ENCODE peak calls at places on chromosome 3, in ten cellular contexts. R is lower leg skin, P is cardiac fibroblast, L is endothelial cell of umbilical vein, D is HL-60, G is uterus, M is esophagus muscularis mucosa, X is neural progenitor cell, S is pancreas, V is brain microvascular endothelial cell. F is an unnamed sample.

GRCh38 chr3:42314411-42314810 is 48.4 kb upstream of the CCK start:
- DNase-seq in R (no peak), P (no peak), L (no peak), D (no peak), G (no peak), M (no peak), X (peak), S (no peak), V (no peak), F (no peak)

GRCh38 chr3:2097641-2098191 is 950 bp upstream of the CNTN4 start:
- DNase-seq in R (no peak), P (no peak), L (no peak), D (no peak), G (no peak), M (no peak), X (peak), S (no peak), V (no peak), F (no peak)

GRCh38 chr3:23389089-23389488 is 186.0 kb downstream of the UBE2E2 start:
- DNase-seq in R (no peak), P (no peak), L (no peak), D (no peak), G (no peak), M (no peak), X (no peak), S (no peak), V (no peak), F (no peak)

GRCh38 chr3:113485161-113485609 is 29.8 kb downstream of the SPICE1 start:
- DNase-seq in R (no peak), P (no peak), L (no peak), D (no peak), G (no peak), M (no peak), X (no peak), S (no peak), V (no peak), F (no peak)

GRCh38 chr3:38421679-38422336 is 31.9 kb upstream of the ACVR2B start:
- DNase-seq in R (no peak), P (no peak), L (no peak), D (no peak), G (no peak), M (no peak), X (no peak), S (no peak), V (no peak), F (no peak)

GRCh38 chr3:63333815-63334214 is 55.7 kb downstream of the SYNPR start:
- DNase-seq in R (no peak), P (peak), L (no peak), D (no peak), G (no peak), M (no peak), X (no peak), S (no peak), V (no peak), F (no peak)

GRCh38 chr3:115713247-115713646 is 89.9 kb downstream of the GAP43 start:
- DNase-seq in R (no peak), P (peak), L (no peak), D (no peak), G (no peak), M (no peak), X (no peak), S (peak), V (no peak), F (no peak)

GRCh38 chr3:145243875-145244274 is 917.1 kb downstream of the PLOD2 start:
- DNase-seq in R (no peak), P (peak), L (peak), D (no peak), G (no peak), M (no peak), X (no peak), S (no peak), V (peak), F (no peak)

GRCh38 chr3:5344707-5345106 is 157.2 kb downstream of the EDEM1 start:
- DNase-seq in R (no peak), P (no peak), L (no peak), D (no peak), G (no peak), M (no peak), X (no peak), S (no peak), V (no peak), F (no peak)

GRCh38 chr3:111761309-111761795 is 97.7 kb upstream of the PHLDB2 start:
- DNase-seq in R (no peak), P (peak), L (peak), D (no peak), G (peak), M (no peak), X (no peak), S (no peak), V (peak), F (no peak)

GRCh38 chr3:43923101-43923979 is 232.6 kb downstream of the ABHD5 start:
- DNase-seq in R (peak), P (no peak), L (no peak), D (no peak), G (no peak), M (peak), X (no peak), S (peak), V (no peak), F (no peak)

GRCh38 chr3:177921153-177921552 is 615.1 kb upstream of the KCNMB2 start:
- DNase-seq in R (no peak), P (no peak), L (no peak), D (no peak), G (no peak), M (no peak), X (no peak), S (no peak), V (no peak), F (no peak)

GRCh38 chr3:6805236-6805635 is 55.7 kb upstream of the GRM7 start:
- DNase-seq in R (no peak), P (no peak), L (no peak), D (no peak), G (no peak), M (no peak), X (no peak), S (no peak), V (no peak), F (no peak)

GRCh38 chr3:99789322-99789721 is 28.3 kb upstream of the CMSS1 start:
- DNase-seq in R (no peak), P (peak), L (peak), D (no peak), G (no peak), M (no peak), X (peak), S (no peak), V (peak), F (peak)

GRCh38 chr3:126419886-126420786 is 25.4 kb downstream of the CFAP100 start:
- DNase-seq in R (peak), P (no peak), L (no peak), D (no peak), G (no peak), M (no peak), X (no peak), S (peak), V (no peak), F (no peak)

GRCh38 chr3:164458986-164459385 is 619.3 kb downstream of the SI start:
- DNase-seq in R (no peak), P (peak), L (no peak), D (no peak), G (no peak), M (no peak), X (no peak), S (no peak), V (peak), F (no peak)

GRCh38 chr3:152183473-152183872 is 85.3 kb upstream of the MBNL1 start:
- DNase-seq in R (no peak), P (peak), L (peak), D (no peak), G (peak), M (no peak), X (peak), S (no peak), V (peak), F (no peak)

GRCh38 chr3:53821631-53822068 is 24.6 kb downstream of the CHDH start:
- DNase-seq in R (peak), P (no peak), L (no peak), D (no peak), G (no peak), M (no peak), X (no peak), S (no peak), V (no peak), F (no peak)

GRCh38 chr3:105755121-105755886 is 113.5 kb downstream of the CBLB start:
- DNase-seq in R (no peak), P (no peak), L (peak), D (no peak), G (no peak), M (no peak), X (no peak), S (no peak), V (no peak), F (no peak)

GRCh38 chr3:125129512-125129962 is 73.7 kb upstream of the HEG1 start:
- DNase-seq in R (peak), P (peak), L (peak), D (no peak), G (peak), M (peak), X (no peak), S (no peak), V (peak), F (no peak)

GRCh38 chr3:176650478-176650877 is 546.8 kb downstream of the TBL1XR1 start:
- DNase-seq in R (no peak), P (no peak), L (no peak), D (no peak), G (no peak), M (no peak), X (no peak), S (no peak), V (peak), F (no peak)

GRCh38 chr3:185960518-185961288 is 22.9 kb upstream of the TRA2B start:
- DNase-seq in R (peak), P (peak), L (no peak), D (no peak), G (no peak), M (no peak), X (peak), S (no peak), V (no peak), F (no peak)

GRCh38 chr3:182323126-182323727 is 470.1 kb upstream of the ATP11B start:
- DNase-seq in R (no peak), P (no peak), L (no peak), D (no peak), G (no peak), M (no peak), X (no peak), S (no peak), V (no peak), F (no peak)

GRCh38 chr3:2896281-2896967 is 213.8 kb downstream of the IL5RA start:
- DNase-seq in R (no peak), P (no peak), L (no peak), D (no peak), G (no peak), M (no peak), X (no peak), S (no peak), V (no peak), F (no peak)

GRCh38 chr3:18424213-18424861 is 802 bp downstream of the SATB1 start:
- DNase-seq in R (peak), P (no peak), L (no peak), D (no peak), G (peak), M (no peak), X (peak), S (peak), V (no peak), F (no peak)

GRCh38 chr3:101722394-101723173 is 1.8 kb upstream of the CEP97 start:
- DNase-seq in R (no peak), P (no peak), L (no peak), D (peak), G (no peak), M (no peak), X (no peak), S (no peak), V (no peak), F (peak)

GRCh38 chr3:168336276-168336675 is 240.6 kb upstream of the GOLIM4 start:
- DNase-seq in R (no peak), P (peak), L (no peak), D (no peak), G (no peak), M (no peak), X (no peak), S (no peak), V (peak), F (no peak)
- TF ChIP-seq CTCF in R (no peak), P (no peak), L (no peak), D (no peak), G (no peak), M (no peak), X (no peak), S (no peak), V (no peak), F (no peak)

GRCh38 chr3:37054370-37054769 is 61.1 kb downstream of the MLH1 start:
- DNase-seq in R (no peak), P (peak), L (peak), D (no peak), G (no peak), M (no peak), X (no peak), S (no peak), V (peak), F (peak)
- H3K4me3 ChIP-seq in R (no peak), P (no peak), L (no peak), D (no peak), G (no peak), M (no peak), X (no peak), S (no peak), V (no peak), F (no peak)

DNA sequence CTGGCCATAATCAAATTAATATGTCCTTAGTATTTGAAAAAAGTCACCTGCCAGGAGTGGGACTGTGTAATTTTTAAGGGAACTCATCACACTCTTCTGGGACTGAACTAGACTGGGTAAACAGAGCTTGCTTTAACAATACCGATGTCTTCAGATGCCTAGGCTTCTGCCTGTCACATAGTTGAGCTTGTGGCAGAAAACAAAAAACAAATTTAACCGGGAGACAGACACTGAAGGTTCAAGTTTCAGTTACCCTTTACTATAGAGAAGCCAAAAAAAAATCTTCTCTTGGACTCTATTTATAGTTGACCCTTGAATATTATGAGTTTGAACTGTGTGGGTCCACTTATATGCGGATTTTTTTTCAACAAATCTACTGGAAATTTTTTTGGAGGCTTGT is 10.8 kb downstream of the PPP1R2 start:
- DNase-seq in R (no peak), P (no peak), L (no peak), D (no peak), G (no peak), M (no peak), X (no peak), S (no peak), V (no peak), F (no peak)
- TF ChIP-seq CTCF in R (no peak), P (no peak), L (no peak), D (no peak), G (no peak), M (no peak), X (no peak), S (no peak), V (no peak), F (no peak)

DNA sequence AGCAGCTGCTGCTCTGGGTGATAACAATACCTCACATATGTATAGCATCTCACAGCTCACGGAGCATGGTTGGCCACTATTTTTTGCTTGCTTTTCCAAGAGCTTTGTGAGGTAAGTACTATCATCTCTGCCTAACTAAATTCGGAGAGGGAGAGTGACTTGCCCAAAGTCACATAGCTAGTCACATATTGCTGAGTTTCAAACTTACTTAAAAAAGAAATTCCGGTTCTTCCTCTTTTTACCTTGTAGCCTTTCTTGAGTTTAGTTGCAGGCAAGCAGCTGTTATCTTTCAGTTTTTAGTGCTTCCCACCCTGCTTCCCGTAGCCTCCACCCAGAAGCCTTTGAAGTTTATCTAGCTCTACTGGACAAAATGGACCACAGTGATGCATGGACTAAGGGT is 309.2 kb downstream of the PDCD6IP start:
- DNase-seq in R (no peak), P (no peak), L (no peak), D (no peak), G (no peak), M (no peak), X (no peak), S (no peak), V (no peak), F (peak)
- H3K4me3 ChIP-seq in R (no peak), P (no peak), L (no peak), D (no peak), G (no peak), M (no peak), X (no peak), S (no peak), V (no peak), F (no peak)

F was measured in GM12864.